ENCODE peak calls at places on chromosomes 11 and 22, in six cellular contexts. M is NB4, K is stomach, V is A549, R is uterus, L is ovary. X is an unnamed sample.
A peak's percentile ranks its signal among the peaks of the same experiment; 100 is the strongest.

GRCh38 chr11:70066628-70067027 is 11.5 kb upstream of the ANO1 start:
- DNase-seq in M (no peak), K (no peak), V (no peak), R (no peak), L (no peak), X (no peak)

GRCh38 chr11:9530020-9530628 is 43.3 kb upstream of the WEE1 start:
- DNase-seq in M (no peak), K (no peak), V (no peak), R (no peak), L (no peak), X (no peak)

GRCh38 chr22:48743601-48744282 is 1083.9 kb downstream of the BRD1 start:
- DNase-seq in M (no peak), K (peak; percentile 18), V (no peak), R (no peak), L (no peak), X (peak; percentile 74)

GRCh38 chr11:110200241-110200640 is 96.2 kb downstream of the RDX start:
- DNase-seq in M (no peak), K (no peak), V (no peak), R (no peak), L (no peak), X (no peak)

GRCh38 chr11:69367211-69367964 is 73.4 kb downstream of the MYEOV start:
- DNase-seq in M (peak; percentile 49), K (peak; percentile 20), V (no peak), R (no peak), L (no peak), X (peak; percentile 69)

GRCh38 chr11:115745041-115745440 is 240.8 kb upstream of the CADM1 start:
- DNase-seq in M (no peak), K (no peak), V (no peak), R (no peak), L (no peak), X (no peak)

GRCh38 chr11:103594283-103594682 is 442.2 kb upstream of the DDI1 start:
- DNase-seq in M (no peak), K (no peak), V (no peak), R (no peak), L (no peak), X (no peak)

GRCh38 chr11:67572747-67573419 is 10.7 kb upstream of the GSTP1 start:
- DNase-seq in M (peak; percentile 68), K (peak; percentile 79), V (peak; percentile 81), R (peak; percentile 31), L (peak; percentile 47), X (no peak)

GRCh38 chr22:39818050-39818449 is 75.5 kb downstream of the ENTHD1 start:
- DNase-seq in M (no peak), K (no peak), V (no peak), R (no peak), L (no peak), X (no peak)

GRCh38 chr11:22169833-22170232 is 23.1 kb upstream of the ANO5 start:
- DNase-seq in M (peak; percentile 9), K (no peak), V (peak; percentile 13), R (no peak), L (no peak), X (no peak)

GRCh38 chr11:97557399-97557798 is 1167.6 kb downstream of the JRKL start:
- DNase-seq in M (peak; percentile 12), K (no peak), V (no peak), R (no peak), L (no peak), X (no peak)

GRCh38 chr22:45551310-45552016 is 48.8 kb downstream of the FBLN1 start:
- DNase-seq in M (peak; percentile 62), K (no peak), V (no peak), R (peak; percentile 68), L (peak; percentile 67), X (no peak)

GRCh38 chr11:121543981-121544380 is 91.2 kb upstream of the SORL1-AS1 start:
- DNase-seq in M (no peak), K (no peak), V (no peak), R (no peak), L (no peak), X (no peak)

GRCh38 chr11:65903068-65903481 is 2.9 kb upstream of the FOSL1 start:
- DNase-seq in M (peak; percentile 78), K (no peak), V (peak; percentile 90), R (no peak), L (no peak), X (no peak)

GRCh38 chr11:8574798-8575197 is 19.2 kb downstream of the STK33 start:
- DNase-seq in M (no peak), K (no peak), V (no peak), R (no peak), L (no peak), X (no peak)

GRCh38 chr11:43937434-43938411 is 4.7 kb upstream of the C11orf96 start:
- DNase-seq in M (peak; percentile 46), K (no peak), V (peak; percentile 62), R (no peak), L (no peak), X (no peak)
- TF ChIP-seq CTCF in M (peak; percentile 6), K (no peak), V (no peak), R (peak; percentile 5), L (no peak), X (no peak)

DNA sequence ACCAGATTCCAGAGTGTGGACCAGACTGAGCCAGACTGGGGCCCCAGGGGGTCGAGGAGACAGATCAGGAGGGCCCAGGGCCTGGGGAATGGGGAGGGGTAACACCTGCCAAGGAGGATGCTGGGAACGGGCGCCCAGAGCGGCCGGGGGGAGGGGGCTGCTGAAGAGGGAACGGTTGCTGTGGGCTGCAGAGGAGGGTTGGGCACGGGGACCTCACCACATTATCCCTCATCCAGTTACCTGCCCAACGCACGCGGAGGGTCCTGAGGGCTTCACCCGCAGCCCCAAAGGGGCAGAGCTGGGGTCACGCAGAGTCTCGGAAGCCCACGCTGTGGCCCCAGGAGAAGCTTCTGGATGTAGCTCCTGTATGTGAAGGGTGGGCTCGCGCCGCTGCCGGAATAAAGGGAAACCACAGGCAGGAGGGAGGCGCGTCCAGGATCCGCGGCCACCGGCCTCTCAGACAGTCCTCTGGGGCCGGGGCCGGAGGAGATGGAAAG is 927 bp upstream of the SELENOO start:
- DNase-seq in M (no peak), K (peak; percentile 33), V (no peak), R (peak; percentile 33), L (no peak), X (no peak)
- TF ChIP-seq POLR2A in M (no peak), K (no peak), V (no peak), R (no peak), L (no peak), X (no peak)

DNA sequence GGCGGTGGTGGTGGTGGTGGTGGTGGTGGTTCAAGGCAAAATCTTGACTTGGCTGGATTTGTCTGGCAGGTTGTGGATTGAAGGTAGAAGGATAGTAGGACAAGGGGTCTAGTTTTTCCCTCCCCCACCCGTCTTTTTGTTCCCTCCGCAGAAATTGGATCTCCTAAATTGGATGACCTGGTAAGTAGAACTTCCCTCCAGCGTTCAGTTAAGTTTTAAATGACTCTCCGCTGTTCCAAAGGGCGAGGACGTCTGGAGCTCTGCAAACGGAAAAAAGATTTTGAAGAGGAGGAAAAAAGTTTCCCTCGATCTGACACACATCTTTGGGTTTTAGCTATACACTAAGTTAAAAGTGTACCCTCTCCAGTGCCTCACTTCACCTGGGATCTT is 422 bp upstream of the LGR4 start:
- DNase-seq in M (no peak), K (no peak), V (no peak), R (no peak), L (no peak), X (no peak)
- H3K4me3 ChIP-seq in M (no peak overlapping the region), K (peak overlapping the region; percentile 90), V (peak overlapping the region; percentile 89), R (peak overlapping the region; percentile 88), L (peak overlapping the region; percentile 77), X (no peak overlapping the region)

GRCh38 chr11:130428692-130429681 is 578 bp upstream of the ADAMTS8 start:
- DNase-seq in M (no peak), K (no peak), V (no peak), R (no peak), L (no peak), X (no peak)
- TF ChIP-seq CTCF in M (no peak), K (no peak), V (no peak), R (no peak), L (no peak), X (no peak)

X was measured in lower leg skin.